ENCODE peak calls at places on chromosomes 6 and 20, in five cellular contexts. G, T, B, Z and M are unnamed samples.
A peak's percentile ranks its signal among the peaks of the same experiment; 100 is the strongest.

GRCh38 chr6:75029333-75029732 is 176.5 kb downstream of the COL12A1 start:
- DNase-seq in G (no peak), T (no peak), B (no peak), Z (no peak), M (no peak)

GRCh38 chr6:99814230-99814928 is 179.6 kb downstream of the MCHR2 start:
- DNase-seq in G (no peak), T (no peak), B (no peak), Z (no peak), M (no peak)

GRCh38 chr6:29502597-29502996 is 14.8 kb upstream of the MAS1L start:
- DNase-seq in G (no peak), T (no peak), B (no peak), Z (no peak), M (no peak)

GRCh38 chr6:139147628-139148027 is 12.7 kb downstream of the HECA start:
- DNase-seq in G (no peak), T (no peak), B (no peak), Z (no peak), M (no peak)

GRCh38 chr6:149545258-149545753 is 537 bp downstream of the PPIL4 start:
- DNase-seq in G (peak; percentile 64), T (no peak), B (peak; percentile 65), Z (peak; percentile 68), M (peak; percentile 59)

GRCh38 chr20:33437141-33437911 is 6.2 kb downstream of the SNTA1 start:
- DNase-seq in G (no peak), T (no peak), B (no peak), Z (no peak), M (no peak)

GRCh38 chr6:20403766-20404640 is 2.3 kb downstream of the E2F3 start:
- DNase-seq in G (peak; percentile 51), T (no peak), B (peak; percentile 49), Z (no peak), M (peak; percentile 59)

GRCh38 chr6:169250660-169251059 is 3.0 kb downstream of the THBS2 start:
- DNase-seq in G (no peak), T (peak; percentile 17), B (no peak), Z (no peak), M (peak; percentile 39)

GRCh38 chr6:134707342-134707982 is 242.4 kb downstream of the ALDH8A1 start:
- DNase-seq in G (no peak), T (no peak), B (no peak), Z (no peak), M (peak; percentile 59)

GRCh38 chr20:32474009-32474716 is 111.0 kb downstream of the NOL4L start:
- DNase-seq in G (no peak), T (peak; percentile 77), B (no peak), Z (no peak), M (no peak)

GRCh38 chr6:88661136-88661535 is 302.3 kb downstream of the RNGTT start:
- DNase-seq in G (no peak), T (no peak), B (no peak), Z (no peak), M (no peak)

GRCh38 chr6:26232306-26232949 is 132.6 kb upstream of the BTN3A2 start:
- DNase-seq in G (no peak), T (no peak), B (no peak), Z (no peak), M (no peak)

GRCh38 chr20:39112196-39112743 is 150.1 kb downstream of the DHX35 start:
- DNase-seq in G (no peak), T (no peak), B (no peak), Z (no peak), M (peak; percentile 44)

GRCh38 chr6:50353603-50354002 is 303.9 kb upstream of the DEFB112 start:
- DNase-seq in G (no peak), T (no peak), B (no peak), Z (no peak), M (no peak)

GRCh38 chr6:27977387-27977786 is 20.3 kb downstream of the OR2B6 start:
- DNase-seq in G (no peak), T (no peak), B (no peak), Z (no peak), M (no peak)

GRCh38 chr20:56629464-56630085 is 469 bp downstream of the TFAP2C start:
- DNase-seq in G (no peak), T (no peak), B (no peak), Z (no peak), M (peak; percentile 25)

GRCh38 chr6:139129284-139129683 is 5.6 kb upstream of the HECA start:
- DNase-seq in G (no peak), T (no peak), B (no peak), Z (no peak), M (no peak)